ENCODE peak calls at places on chromosomes 12 and 14, in four cellular contexts. E, S, Y and V are unnamed samples.

GRCh38 chr14:54399560-54399959 is 2.8 kb downstream of the CDKN3 start:
- DNase-seq in S (no peak), Y (no peak), E (no peak), V (no peak)

GRCh38 chr14:100674428-100674827 is 52.3 kb upstream of the DLK1 start:
- DNase-seq in E (no peak), S (no peak), Y (no peak), V (no peak)

GRCh38 chr14:92573761-92574498 is 60.3 kb downstream of the RIN3 start:
- DNase-seq in Y (peak), E (no peak), S (no peak), V (no peak)

GRCh38 chr12:91704446-91704845 is 441.2 kb downstream of the BTG1 start:
- DNase-seq in S (no peak), Y (no peak), E (no peak), V (no peak)

GRCh38 chr14:29927596-29928341 is at the start of gene PRKD1:
- DNase-seq in Y (peak), E (peak), S (no peak), V (no peak)

GRCh38 chr14:48967419-48967818 is 618.8 kb downstream of the RPS29 start:
- DNase-seq in Y (no peak), E (no peak), S (no peak), V (no peak)

GRCh38 chr14:69046468-69046867 is 67.4 kb upstream of the ACTN1 start:
- DNase-seq in E (no peak), Y (no peak), S (peak), V (no peak)

GRCh38 chr12:116213014-116213413 is 64.5 kb downstream of the MED13L start:
- DNase-seq in E (no peak), Y (no peak), S (no peak), V (no peak)

GRCh38 chr14:51370758-51371386 is 130.8 kb downstream of the TMX1 start:
- DNase-seq in E (no peak), S (no peak), Y (no peak), V (no peak)

GRCh38 chr12:12939888-12940287 is 12.1 kb downstream of the GPRC5D start:
- DNase-seq in Y (no peak), E (no peak), S (no peak), V (no peak)

GRCh38 chr12:50566066-50566465 is 61.3 kb downstream of the DIP2B start:
- DNase-seq in E (no peak), Y (no peak), S (no peak), V (no peak)

GRCh38 chr14:65290830-65291229 is 121.7 kb upstream of the FUT8 start:
- DNase-seq in E (no peak), S (no peak), Y (no peak), V (no peak)

GRCh38 chr12:74021937-74022336 is 515.7 kb upstream of the ATXN7L3B start:
- DNase-seq in S (no peak), E (peak), Y (no peak), V (no peak)

GRCh38 chr14:104427126-104427851 is 152.3 kb upstream of the C14orf180 start:
- DNase-seq in S (no peak), Y (no peak), E (no peak), V (no peak)

GRCh38 chr14:39666386-39666785 is 234.2 kb upstream of the FBXO33 start:
- DNase-seq in Y (no peak), S (no peak), E (no peak), V (no peak)

GRCh38 chr12:3592856-3593625 is 102.0 kb downstream of the PRMT8 start:
- DNase-seq in Y (no peak), S (no peak), E (peak), V (no peak)
- TF ChIP-seq CTCF in Y (no peak), S (no peak), E (no peak), V (no peak)

GRCh38 chr12:51907864-51908425 is 641 bp downstream of the ACVRL1 start:
- DNase-seq in E (peak), S (no peak), Y (no peak), V (peak)
- H3K4me3 ChIP-seq in E (peak), S (peak), Y (peak), V (peak)

GRCh38 chr12:54279227-54279631 is 693 bp downstream of the CBX5 start:
- DNase-seq in Y (no peak), E (no peak), S (no peak), V (no peak)
- TF ChIP-seq POLR2A in Y (no peak), E (no peak), S (peak), V (no peak)

GRCh38 chr14:66476964-66477363 is 9.2 kb upstream of the CCDC196 start:
- DNase-seq in Y (no peak), S (no peak), E (no peak), V (no peak)
- TF ChIP-seq CTCF in Y (no peak), S (no peak), E (no peak), V (no peak)

GRCh38 chr14:18656627-18657026 is 55.7 kb downstream of the OR11H12 start:
- DNase-seq in S (no peak), E (no peak), Y (no peak), V (no peak)

GRCh38 chr14:18660585-18660922 is 59.6 kb downstream of the OR11H12 start:
- DNase-seq in Y (no peak), S (no peak), E (no peak), V (no peak)
- H3K4me3 ChIP-seq in Y (no peak), S (no peak), E (no peak), V (no peak)

DNA sequence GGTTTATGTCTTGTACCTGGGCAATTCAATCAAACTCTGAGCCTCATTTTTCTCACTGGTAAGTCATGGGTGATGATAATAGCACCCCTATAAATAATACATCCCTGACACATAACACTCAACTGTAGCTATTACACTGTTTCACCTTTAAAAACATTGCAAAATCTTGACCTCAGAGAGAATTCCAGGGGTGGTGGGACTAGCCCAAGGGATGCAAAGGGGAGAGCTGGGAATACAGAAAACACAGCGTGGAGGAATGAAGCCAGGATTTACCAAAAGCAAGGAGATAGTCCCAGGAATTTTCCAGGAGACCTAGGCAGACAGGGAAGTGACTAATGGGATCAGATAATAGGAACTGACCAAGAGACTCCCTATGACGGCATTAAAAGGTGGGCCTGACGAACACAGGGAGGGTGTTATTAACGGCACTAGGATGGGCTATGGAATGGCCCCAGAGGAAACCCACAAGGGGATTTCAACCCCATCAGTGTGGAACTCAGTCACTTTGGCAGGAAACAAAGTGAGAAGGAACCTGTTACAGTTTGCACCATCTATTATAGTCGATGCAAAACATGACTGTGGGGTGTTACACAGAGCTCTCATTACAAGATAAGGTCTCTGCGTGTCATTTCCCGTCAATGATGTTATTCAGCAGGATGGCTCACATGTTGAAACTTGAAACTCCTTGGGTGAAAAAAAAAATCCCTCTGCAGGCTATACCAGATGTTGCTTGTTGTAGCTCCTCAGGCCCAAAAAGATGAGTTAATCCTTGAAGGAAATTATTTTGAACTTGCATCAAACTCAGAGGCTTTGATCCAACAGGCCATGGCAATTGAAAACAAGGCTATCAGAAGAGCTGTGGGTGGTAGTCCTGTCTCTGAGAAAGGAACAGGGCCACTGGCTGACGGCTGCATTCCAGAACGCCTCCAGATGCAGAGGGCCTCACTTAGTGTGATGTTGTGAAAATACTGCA is 58.7 kb downstream of the DRAM1 start:
- DNase-seq in E (no peak), Y (no peak), S (peak), V (peak)
- TF ChIP-seq POLR2A in E (no peak), Y (no peak), S (no peak), V (no peak)

DNA sequence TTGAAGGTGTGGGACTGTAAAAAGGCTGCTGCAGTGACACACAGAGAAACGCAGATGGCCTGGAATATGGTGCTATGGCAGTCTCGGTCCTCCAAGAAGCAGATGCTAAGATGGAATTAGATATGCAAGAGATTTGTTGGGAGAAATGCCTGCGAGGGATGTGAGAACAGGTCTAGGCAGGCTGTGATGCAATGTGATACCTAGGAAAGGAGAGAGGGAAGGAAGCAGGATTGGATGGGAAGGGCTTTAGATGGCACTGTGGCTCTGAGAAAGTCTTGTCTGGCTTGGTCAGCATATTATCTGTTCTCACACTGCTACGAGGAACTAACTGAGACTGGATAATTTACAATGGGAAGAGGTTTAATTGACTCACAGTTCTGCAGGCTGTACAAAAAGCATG is 374.4 kb downstream of the BCAT1 start:
- DNase-seq in S (no peak), E (no peak), Y (no peak), V (no peak)
- TF ChIP-seq CTCF in S (no peak), E (no peak), Y (no peak), V (no peak)